ENCODE peak calls at places on chromosomes 2 and 18, in four cellular contexts. L, H, K and X are unnamed samples.

GRCh38 chr2:43461461-43462073 is 134.3 kb downstream of the THADA start:
- DNase-seq in L (no peak), H (no peak), K (no peak), X (no peak)

GRCh38 chr2:151056870-151057269 is 204.8 kb downstream of the RBM43 start:
- DNase-seq in L (no peak), H (no peak), K (no peak), X (no peak)

GRCh38 chr18:49007663-49008062 is 56.9 kb upstream of the SMAD7 start:
- DNase-seq in L (no peak), H (no peak), K (no peak), X (no peak)

GRCh38 chr2:191152841-191153240 is 2.0 kb upstream of the STAT4 start:
- DNase-seq in L (no peak), H (no peak), K (no peak), X (peak)

GRCh38 chr18:4142876-4143275 is 312.2 kb downstream of the DLGAP1 start:
- DNase-seq in L (no peak), H (no peak), K (no peak), X (no peak)

GRCh38 chr2:100274566-100275199 is 47.6 kb downstream of the LONRF2 start:
- DNase-seq in L (no peak), H (no peak), K (no peak), X (no peak)

GRCh38 chr18:649341-649740 is 8.1 kb upstream of the TYMS start:
- DNase-seq in L (no peak), H (no peak), K (no peak), X (no peak)

GRCh38 chr2:134141598-134142340 is 112.1 kb upstream of the MGAT5 start:
- DNase-seq in L (no peak), H (no peak), K (no peak), X (no peak)

GRCh38 chr2:41963661-41964525 is 83.9 kb upstream of the PKDCC start:
- DNase-seq in L (no peak), H (peak), K (no peak), X (no peak)

GRCh38 chr18:3051718-3052410 is 38.9 kb upstream of the LPIN2 start:
- DNase-seq in L (peak), H (no peak), K (no peak), X (peak)
- H3K4me3 ChIP-seq in L (no peak), H (no peak), K (no peak), X (no peak)

DNA sequence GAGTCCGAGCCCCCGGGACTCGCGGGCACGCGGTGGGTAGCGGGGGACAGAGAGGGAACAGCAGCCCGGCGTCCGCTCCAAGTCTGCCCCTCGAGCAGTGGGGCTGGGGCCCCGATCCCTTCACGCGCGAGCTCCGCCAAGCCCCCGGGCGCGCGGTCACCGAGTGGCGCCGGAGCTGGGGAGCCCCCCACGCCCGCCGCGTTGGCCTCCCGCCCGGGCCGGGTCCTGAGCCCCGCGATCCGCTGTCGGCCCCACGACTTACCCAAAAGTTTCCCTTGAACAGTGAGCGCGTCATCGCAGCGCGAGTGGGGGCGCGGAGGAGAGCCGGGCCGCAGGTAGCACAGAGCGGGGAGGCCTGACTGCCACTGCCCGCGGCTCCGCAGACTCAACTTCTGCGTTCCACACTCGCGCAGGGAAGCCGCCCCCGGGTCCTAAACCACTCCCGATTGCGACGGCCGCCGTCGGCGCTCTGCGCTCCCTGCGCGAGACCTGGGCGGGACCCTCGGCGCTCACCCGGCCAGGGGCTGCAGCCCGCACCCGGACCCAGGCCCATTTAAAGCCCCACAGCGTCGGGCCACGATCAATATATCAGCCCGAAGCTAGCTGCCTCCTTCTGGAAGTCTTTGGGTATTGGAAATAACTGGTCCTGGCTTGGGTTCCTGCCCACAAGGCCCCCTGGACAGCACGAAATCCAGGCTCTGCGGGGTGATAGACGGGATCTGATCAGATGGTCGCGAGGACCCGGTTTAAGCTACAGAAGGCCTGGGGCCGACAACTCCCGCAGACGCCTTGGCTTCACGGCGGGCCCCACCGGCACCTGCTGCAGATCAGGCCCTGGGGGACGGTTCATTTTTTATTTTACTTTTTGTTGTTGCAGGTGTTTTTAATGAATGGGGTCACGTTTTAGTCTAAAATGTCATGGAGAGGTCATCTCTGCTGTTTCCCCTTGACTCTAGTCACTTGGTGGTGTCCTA is at the start of gene PSTPIP2:
- DNase-seq in L (no peak), H (peak), K (peak), X (no peak)
- TF ChIP-seq POLR2A in L (no peak), H (no peak), K (peak), X (no peak)

GRCh38 chr2:240834377-240834975 is 14.5 kb upstream of the KIF1A start:
- DNase-seq in L (no peak), H (no peak), K (no peak), X (no peak)

GRCh38 chr2:240833724-240834285 is 13.8 kb upstream of the KIF1A start:
- DNase-seq in L (no peak), H (no peak), K (no peak), X (no peak)

GRCh38 chr2:240832205-240832727 is 12.2 kb upstream of the KIF1A start:
- DNase-seq in L (peak), H (peak), K (peak), X (peak)

GRCh38 chr2:240832816-240833497 is 12.9 kb upstream of the KIF1A start:
- DNase-seq in L (no peak), H (peak), K (no peak), X (no peak)

DNA sequence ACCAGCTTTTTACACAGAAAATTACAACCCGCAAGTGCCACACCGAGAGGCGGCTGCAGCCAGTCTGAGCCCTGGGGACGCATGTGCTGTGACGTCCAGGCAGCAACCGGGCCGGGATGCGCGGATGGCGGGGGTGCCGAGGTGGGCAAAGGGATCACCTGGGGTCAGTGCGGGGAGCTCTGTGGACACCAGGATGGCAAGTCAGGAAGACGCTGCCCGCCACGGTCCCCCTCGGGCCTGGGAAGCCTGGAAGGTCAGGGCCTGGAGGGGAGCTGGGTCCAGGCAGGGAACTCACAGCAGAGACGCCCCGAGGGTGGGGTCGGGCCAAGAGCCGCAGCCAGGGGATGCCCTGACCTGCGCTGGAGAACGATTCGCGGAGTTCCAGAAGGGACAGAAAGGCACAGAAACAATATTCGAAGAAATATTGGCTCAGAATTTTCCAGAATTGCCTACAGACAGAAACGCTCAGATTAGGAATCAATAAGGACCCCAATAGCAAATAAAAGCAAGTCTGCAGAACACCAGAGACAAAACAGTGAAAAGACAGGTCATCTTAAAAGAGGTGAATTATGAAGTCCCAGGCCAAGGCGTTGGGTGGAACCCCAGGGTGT is 11.7 kb upstream of the KIF1A start:
- DNase-seq in L (no peak), H (no peak), K (no peak), X (no peak)
- H3K4me3 ChIP-seq in L (peak), H (peak), K (peak), X (no peak)

GRCh38 chr18:14922965-14923565 is 175.1 kb downstream of the ANKRD30B start:
- DNase-seq in L (no peak), H (no peak), K (no peak), X (no peak)
- TF ChIP-seq POLR2A in L (no peak), H (no peak), K (no peak), X (no peak)

DNA sequence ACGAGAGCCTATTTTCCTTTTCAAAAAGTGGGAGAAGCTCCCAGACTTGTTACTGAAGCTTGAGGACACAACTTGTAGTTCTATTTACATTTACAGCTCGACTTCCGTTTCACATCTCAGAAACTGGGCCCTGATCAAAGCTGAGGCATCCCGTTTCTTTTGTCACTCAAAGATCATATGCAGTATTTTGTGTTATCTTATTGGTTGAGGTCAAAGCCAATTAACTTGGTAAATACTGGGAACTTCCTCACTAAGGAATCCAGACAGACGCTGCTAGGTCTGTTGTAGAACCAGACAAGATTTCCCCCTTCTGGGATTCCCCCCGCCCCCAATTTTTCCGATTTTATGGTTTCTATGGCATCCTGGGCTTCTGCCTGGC is 50.3 kb downstream of the TSN start:
- DNase-seq in L (no peak), H (no peak), K (no peak), X (no peak)
- H3K4me3 ChIP-seq in L (no peak), H (no peak), K (no peak), X (no peak)

DNA sequence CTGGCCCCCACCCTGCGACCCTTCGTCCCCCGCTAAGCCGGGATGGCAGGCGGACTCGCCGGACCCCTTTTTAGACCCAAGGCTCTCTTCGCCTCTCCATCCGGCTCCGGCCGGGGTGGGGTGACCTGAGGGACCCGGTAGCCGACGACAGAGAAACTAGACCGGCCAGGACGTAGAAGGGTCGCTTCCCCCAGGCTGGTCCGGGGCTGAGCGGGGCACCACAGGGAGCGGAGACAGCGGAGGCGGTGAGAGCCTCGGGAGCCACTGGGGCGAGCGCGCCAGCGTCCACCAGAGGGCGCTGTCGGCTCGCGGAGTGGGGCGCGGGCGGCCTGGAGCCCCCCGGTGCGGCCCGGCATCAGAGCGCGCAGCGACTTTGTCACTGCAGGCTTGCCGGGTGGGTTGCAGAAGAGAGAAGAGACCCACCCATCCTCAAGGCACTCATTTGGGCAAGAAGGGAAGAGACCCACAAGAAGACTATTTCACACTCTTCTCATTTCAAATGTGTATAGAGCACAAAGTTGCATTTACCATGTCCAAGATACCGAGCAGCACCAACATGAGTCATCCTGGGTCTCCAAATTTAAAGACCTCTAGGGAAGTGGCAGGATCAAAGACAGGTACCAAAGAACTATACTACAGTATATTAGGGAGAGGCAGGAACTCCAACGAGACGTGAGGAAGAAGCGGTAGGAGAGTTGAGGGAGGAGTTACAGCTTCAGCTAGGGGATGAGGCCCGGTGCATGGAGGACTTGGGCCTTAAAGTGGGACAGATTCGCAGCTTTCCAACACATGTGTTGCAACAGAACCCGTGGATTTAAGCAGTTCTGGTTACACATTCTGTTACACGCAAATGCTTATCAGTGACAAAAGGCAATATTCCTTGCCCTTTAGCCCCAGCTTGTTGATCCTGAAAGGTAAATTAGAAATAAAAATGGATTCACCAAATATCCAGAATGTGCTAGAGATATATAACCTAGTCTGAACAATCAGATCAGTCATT is 7.6 kb upstream of the PRKCE start:
- DNase-seq in L (peak), H (peak), K (peak), X (peak)
- TF ChIP-seq POLR2A in L (no peak), H (no peak), K (no peak), X (no peak)

DNA sequence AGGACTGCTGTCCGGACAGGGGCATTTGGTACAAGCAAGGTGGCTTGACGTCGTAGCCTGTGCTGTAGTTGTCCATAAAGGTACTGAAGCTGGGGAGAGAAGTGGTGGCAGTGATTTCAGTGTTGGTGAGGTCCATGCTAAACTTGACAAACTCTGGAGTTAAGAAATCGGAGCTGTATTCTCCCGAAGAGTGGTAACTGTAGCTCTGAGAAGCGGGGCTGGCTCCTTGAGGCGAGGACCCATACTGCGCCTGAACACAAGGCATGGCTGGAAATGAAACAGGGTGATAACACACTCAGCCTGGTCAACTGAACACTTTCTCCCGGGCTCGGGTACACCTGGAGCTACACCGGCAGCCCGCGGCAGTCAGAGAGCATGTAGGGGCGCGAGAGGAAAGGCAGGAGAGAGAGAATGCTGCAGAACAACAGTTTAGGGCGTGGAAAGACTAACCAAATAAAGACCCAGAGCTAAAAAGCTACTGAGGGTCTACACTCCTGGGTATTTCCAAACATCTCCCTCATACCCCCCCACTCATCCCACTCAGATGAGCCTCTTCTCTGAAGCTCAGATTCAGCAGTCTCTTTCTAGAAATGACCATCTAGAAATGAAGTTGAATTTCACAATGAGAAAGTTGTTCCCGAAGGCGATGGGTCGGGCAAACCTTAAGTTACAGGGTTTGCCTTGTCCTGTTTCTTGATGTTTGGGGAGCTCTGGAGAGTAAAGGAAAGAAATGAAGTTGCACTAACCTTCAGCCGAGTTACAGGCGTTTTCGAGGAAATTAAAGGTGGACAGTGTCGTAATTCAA is 2.4 kb downstream of the NR4A2 start:
- DNase-seq in L (no peak), H (no peak), K (no peak), X (no peak)
- H3K4me3 ChIP-seq in L (no peak), H (no peak), K (no peak), X (no peak)

GRCh38 chr18:63140997-63141776 is 178.4 kb downstream of the BCL2 start:
- DNase-seq in L (no peak), H (no peak), K (no peak), X (no peak)

GRCh38 chr18:63137999-63138448 is 181.5 kb downstream of the BCL2 start:
- DNase-seq in L (no peak), H (no peak), K (no peak), X (no peak)

GRCh38 chr18:63140038-63140450 is 179.5 kb downstream of the BCL2 start:
- DNase-seq in L (no peak), H (no peak), K (no peak), X (no peak)

GRCh38 chr18:63141777-63142176 is 177.8 kb downstream of the BCL2 start:
- DNase-seq in L (no peak), H (no peak), K (no peak), X (peak)

DNA sequence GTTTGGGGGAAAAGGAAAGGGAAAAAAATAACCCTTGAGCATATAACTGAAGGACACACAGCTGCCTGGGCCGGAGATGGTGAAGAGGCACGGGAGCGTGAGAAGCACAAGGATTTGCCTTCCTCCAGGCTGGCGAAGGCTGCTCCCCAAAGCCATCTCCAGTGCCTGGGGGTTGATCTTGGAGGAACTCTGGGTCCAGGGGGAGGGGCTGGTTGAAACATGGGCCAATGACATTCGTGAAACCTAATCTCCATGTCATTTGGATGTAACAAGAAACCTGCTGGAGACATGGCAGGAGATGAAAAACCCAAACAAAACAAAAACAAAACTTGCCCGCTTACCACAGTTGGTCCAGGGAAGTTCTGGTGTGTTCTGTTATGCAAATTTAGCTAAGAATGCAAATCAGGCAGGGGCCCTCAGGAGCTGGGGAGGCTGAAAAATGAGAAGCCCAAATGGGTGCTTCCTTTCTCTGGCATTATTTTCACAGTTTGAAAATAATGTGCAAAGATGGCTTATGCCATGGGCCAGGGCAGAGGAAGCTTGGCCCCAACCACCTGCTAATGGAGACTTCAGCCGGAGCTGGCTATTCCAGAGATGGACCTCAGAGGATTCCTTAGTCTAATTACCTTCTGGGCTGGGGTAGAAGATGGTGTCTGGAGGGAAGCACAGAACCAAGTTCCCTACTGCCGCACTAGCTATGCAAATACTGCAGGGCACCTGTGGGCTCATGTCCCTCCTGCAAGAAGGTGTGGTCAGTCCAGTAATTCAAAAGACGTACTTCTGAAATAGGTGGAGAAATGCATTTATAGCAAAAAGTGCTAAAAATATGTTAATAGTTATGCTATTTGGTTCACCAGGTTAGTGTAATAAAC is 180.9 kb downstream of the BCL2 start:
- DNase-seq in L (no peak), H (no peak), K (no peak), X (no peak)
- TF ChIP-seq POLR2A in L (no peak), H (no peak), K (peak), X (no peak)

GRCh38 chr2:47345584-47345913 is 57.4 kb upstream of the MSH2 start:
- DNase-seq in L (no peak), H (no peak), K (no peak), X (no peak)
- H3K4me3 ChIP-seq in L (peak), H (no peak), K (peak), X (no peak)